ENCODE peak calls at places on chromosomes 2 and 18, in seven cellular contexts. One of them, this sample, is unnamed.

GRCh38 chr2:179311071-179311470 is 46.4 kb upstream of the SESTD1 start:
- DNase-seq in mucosa of descending colon: no peak
- DNase-seq in fibroblast of lung: peak; percentile 77
- DNase-seq in right atrium auricular region: no peak
- DNase-seq in bronchial epithelial cell: no peak
- DNase-seq in neural progenitor cell: peak; percentile 5
- DNase-seq in PC-9: no peak
- DNase-seq in this sample: no peak

GRCh38 chr2:68936889-68937288 is 15.8 kb downstream of the GKN2 start:
- DNase-seq in mucosa of descending colon: no peak
- DNase-seq in fibroblast of lung: no peak
- DNase-seq in neural progenitor cell: no peak
- DNase-seq in right atrium auricular region: no peak
- DNase-seq in PC-9: no peak
- DNase-seq in bronchial epithelial cell: peak; percentile 35
- DNase-seq in this sample: no peak

GRCh38 chr2:42964444-42965081 is 172.2 kb upstream of the HAAO start:
- DNase-seq in PC-9: peak; percentile 86
- DNase-seq in mucosa of descending colon: peak; percentile 82
- DNase-seq in bronchial epithelial cell: peak; percentile 71
- DNase-seq in fibroblast of lung: peak; percentile 98
- DNase-seq in right atrium auricular region: peak; percentile 88
- DNase-seq in neural progenitor cell: no peak
- DNase-seq in this sample: peak; percentile 96

GRCh38 chr2:240596491-240596931 is 10.0 kb downstream of the CAPN10 start:
- DNase-seq in PC-9: no peak
- DNase-seq in bronchial epithelial cell: no peak
- DNase-seq in fibroblast of lung: no peak
- DNase-seq in right atrium auricular region: no peak
- DNase-seq in mucosa of descending colon: no peak
- DNase-seq in neural progenitor cell: no peak
- DNase-seq in this sample: no peak

GRCh38 chr2:221874444-221874843 is 302.3 kb upstream of the EPHA4 start:
- DNase-seq in right atrium auricular region: no peak
- DNase-seq in fibroblast of lung: no peak
- DNase-seq in bronchial epithelial cell: no peak
- DNase-seq in PC-9: no peak
- DNase-seq in neural progenitor cell: no peak
- DNase-seq in mucosa of descending colon: no peak
- DNase-seq in this sample: no peak

GRCh38 chr18:42414756-42415454 is 459.9 kb downstream of the PIK3C3 start:
- DNase-seq in PC-9: no peak
- DNase-seq in neural progenitor cell: no peak
- DNase-seq in mucosa of descending colon: no peak
- DNase-seq in right atrium auricular region: peak; percentile 66
- DNase-seq in fibroblast of lung: peak; percentile 47
- DNase-seq in bronchial epithelial cell: peak; percentile 73
- DNase-seq in this sample: peak; percentile 91

GRCh38 chr2:23698733-23699391 is 228.1 kb downstream of the ATAD2B start:
- DNase-seq in PC-9: no peak
- DNase-seq in bronchial epithelial cell: no peak
- DNase-seq in mucosa of descending colon: no peak
- DNase-seq in neural progenitor cell: no peak
- DNase-seq in fibroblast of lung: peak; percentile 43
- DNase-seq in right atrium auricular region: no peak
- DNase-seq in this sample: peak; percentile 16

GRCh38 chr2:36609507-36609906 is 11.5 kb upstream of the FEZ2 start:
- DNase-seq in bronchial epithelial cell: no peak
- DNase-seq in PC-9: no peak
- DNase-seq in right atrium auricular region: no peak
- DNase-seq in mucosa of descending colon: no peak
- DNase-seq in fibroblast of lung: no peak
- DNase-seq in neural progenitor cell: no peak
- DNase-seq in this sample: peak; percentile 68

GRCh38 chr18:55763298-55763697 is 175.3 kb upstream of the TCF4 start:
- DNase-seq in neural progenitor cell: no peak
- DNase-seq in right atrium auricular region: no peak
- DNase-seq in mucosa of descending colon: no peak
- DNase-seq in PC-9: peak; percentile 92
- DNase-seq in fibroblast of lung: peak; percentile 30
- DNase-seq in bronchial epithelial cell: peak; percentile 75
- DNase-seq in this sample: peak; percentile 17

GRCh38 chr2:208254871-208255556 is at the start of gene IDH1:
- DNase-seq in mucosa of descending colon: peak; percentile 96
- DNase-seq in PC-9: peak; percentile 81
- DNase-seq in fibroblast of lung: peak; percentile 92
- DNase-seq in bronchial epithelial cell: peak; percentile 82
- DNase-seq in right atrium auricular region: peak; percentile 97
- DNase-seq in neural progenitor cell: peak; percentile 98
- DNase-seq in this sample: peak; percentile 93

GRCh38 chr2:105873721-105874120 is 129.0 kb downstream of the NCK2 start:
- DNase-seq in PC-9: no peak
- DNase-seq in mucosa of descending colon: no peak
- DNase-seq in neural progenitor cell: peak; percentile 42
- DNase-seq in bronchial epithelial cell: peak; percentile 67
- DNase-seq in right atrium auricular region: no peak
- DNase-seq in fibroblast of lung: peak; percentile 75
- DNase-seq in this sample: peak; percentile 72

GRCh38 chr2:237473474-237474453 is 13.3 kb upstream of the MLPH start:
- DNase-seq in fibroblast of lung: peak; percentile 73
- DNase-seq in bronchial epithelial cell: no peak
- DNase-seq in mucosa of descending colon: no peak
- DNase-seq in right atrium auricular region: no peak
- DNase-seq in neural progenitor cell: no peak
- DNase-seq in PC-9: no peak
- DNase-seq in this sample: peak; percentile 83

GRCh38 chr2:101160454-101160853 is 9.3 kb upstream of the TBC1D8 start:
- DNase-seq in right atrium auricular region: no peak
- DNase-seq in bronchial epithelial cell: peak; percentile 86
- DNase-seq in PC-9: peak; percentile 78
- DNase-seq in neural progenitor cell: no peak
- DNase-seq in mucosa of descending colon: no peak
- DNase-seq in fibroblast of lung: peak; percentile 67
- DNase-seq in this sample: peak; percentile 27

GRCh38 chr2:190359896-190360376 is 16.5 kb downstream of the INPP1 start:
- DNase-seq in neural progenitor cell: peak; percentile 13
- DNase-seq in PC-9: no peak
- DNase-seq in fibroblast of lung: peak; percentile 85
- DNase-seq in mucosa of descending colon: no peak
- DNase-seq in right atrium auricular region: peak; percentile 70
- DNase-seq in bronchial epithelial cell: no peak
- DNase-seq in this sample: peak; percentile 79

DNA sequence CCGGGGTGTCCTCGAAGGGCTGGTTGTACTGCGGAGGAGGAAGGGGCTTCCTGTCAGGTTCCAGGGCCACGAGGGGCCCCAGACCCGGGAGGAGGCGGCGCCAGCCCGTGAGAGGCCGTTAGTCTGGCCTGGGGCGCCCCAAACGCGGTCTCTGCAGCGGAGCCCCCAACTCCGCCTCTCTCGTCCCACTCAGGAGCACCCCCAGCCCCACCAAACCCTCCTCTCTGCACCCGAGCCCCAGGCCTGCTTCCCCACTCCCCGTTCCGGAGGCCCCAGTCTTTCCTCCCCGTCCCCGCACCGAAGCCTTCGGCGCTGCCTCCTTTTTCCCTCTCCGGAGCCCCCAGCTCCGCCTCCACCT is 473 bp downstream of the HJURP start:
- DNase-seq in fibroblast of lung: no peak
- DNase-seq in bronchial epithelial cell: no peak
- DNase-seq in neural progenitor cell: no peak
- DNase-seq in PC-9: no peak
- DNase-seq in right atrium auricular region: no peak
- DNase-seq in mucosa of descending colon: no peak
- DNase-seq in this sample: no peak
- H3K4me3 ChIP-seq in fibroblast of lung: peak overlapping the region; percentile 87
- H3K4me3 ChIP-seq in bronchial epithelial cell: peak overlapping the region; percentile 94
- H3K4me3 ChIP-seq in neural progenitor cell: peak overlapping the region; percentile 91
- H3K4me3 ChIP-seq in PC-9: peak overlapping the region; percentile 100
- H3K4me3 ChIP-seq in right atrium auricular region: peak overlapping the region; percentile 73
- H3K4me3 ChIP-seq in mucosa of descending colon: peak overlapping the region; percentile 45
- H3K4me3 ChIP-seq in this sample: peak overlapping the region; percentile 78

GRCh38 chr2:164495491-164496223 is 125.6 kb downstream of the GRB14 start:
- DNase-seq in PC-9: peak; percentile 40
- DNase-seq in neural progenitor cell: peak; percentile 77
- DNase-seq in mucosa of descending colon: no peak
- DNase-seq in fibroblast of lung: peak; percentile 58
- DNase-seq in bronchial epithelial cell: peak; percentile 44
- DNase-seq in right atrium auricular region: no peak
- DNase-seq in this sample: peak; percentile 39
- TF ChIP-seq CTCF in PC-9: peak; percentile 67
- TF ChIP-seq CTCF in neural progenitor cell: peak; percentile 85
- TF ChIP-seq CTCF in mucosa of descending colon: no peak
- TF ChIP-seq CTCF in fibroblast of lung: peak; percentile 56
- TF ChIP-seq CTCF in bronchial epithelial cell: peak; percentile 39
- TF ChIP-seq CTCF in right atrium auricular region: peak; percentile 62
- TF ChIP-seq CTCF in this sample: peak; percentile 62

GRCh38 chr2:12455626-12456025 is 261.1 kb upstream of the TRIB2 start:
- DNase-seq in PC-9: no peak
- DNase-seq in neural progenitor cell: no peak
- DNase-seq in fibroblast of lung: peak; percentile 78
- DNase-seq in mucosa of descending colon: no peak
- DNase-seq in bronchial epithelial cell: peak; percentile 27
- DNase-seq in right atrium auricular region: no peak
- DNase-seq in this sample: peak; percentile 79

GRCh38 chr2:12457831-12458230 is 258.9 kb upstream of the TRIB2 start:
- DNase-seq in fibroblast of lung: peak; percentile 54
- DNase-seq in bronchial epithelial cell: no peak
- DNase-seq in mucosa of descending colon: no peak
- DNase-seq in PC-9: no peak
- DNase-seq in right atrium auricular region: no peak
- DNase-seq in neural progenitor cell: no peak
- DNase-seq in this sample: no peak

GRCh38 chr2:12452211-12452610 is 264.5 kb upstream of the TRIB2 start:
- DNase-seq in mucosa of descending colon: no peak
- DNase-seq in neural progenitor cell: no peak
- DNase-seq in PC-9: peak; percentile 39
- DNase-seq in bronchial epithelial cell: no peak
- DNase-seq in fibroblast of lung: peak; percentile 97
- DNase-seq in right atrium auricular region: no peak
- DNase-seq in this sample: peak; percentile 88

GRCh38 chr2:12453731-12454130 is 263.0 kb upstream of the TRIB2 start:
- DNase-seq in bronchial epithelial cell: no peak
- DNase-seq in right atrium auricular region: no peak
- DNase-seq in mucosa of descending colon: no peak
- DNase-seq in neural progenitor cell: no peak
- DNase-seq in fibroblast of lung: no peak
- DNase-seq in PC-9: no peak
- DNase-seq in this sample: no peak

DNA sequence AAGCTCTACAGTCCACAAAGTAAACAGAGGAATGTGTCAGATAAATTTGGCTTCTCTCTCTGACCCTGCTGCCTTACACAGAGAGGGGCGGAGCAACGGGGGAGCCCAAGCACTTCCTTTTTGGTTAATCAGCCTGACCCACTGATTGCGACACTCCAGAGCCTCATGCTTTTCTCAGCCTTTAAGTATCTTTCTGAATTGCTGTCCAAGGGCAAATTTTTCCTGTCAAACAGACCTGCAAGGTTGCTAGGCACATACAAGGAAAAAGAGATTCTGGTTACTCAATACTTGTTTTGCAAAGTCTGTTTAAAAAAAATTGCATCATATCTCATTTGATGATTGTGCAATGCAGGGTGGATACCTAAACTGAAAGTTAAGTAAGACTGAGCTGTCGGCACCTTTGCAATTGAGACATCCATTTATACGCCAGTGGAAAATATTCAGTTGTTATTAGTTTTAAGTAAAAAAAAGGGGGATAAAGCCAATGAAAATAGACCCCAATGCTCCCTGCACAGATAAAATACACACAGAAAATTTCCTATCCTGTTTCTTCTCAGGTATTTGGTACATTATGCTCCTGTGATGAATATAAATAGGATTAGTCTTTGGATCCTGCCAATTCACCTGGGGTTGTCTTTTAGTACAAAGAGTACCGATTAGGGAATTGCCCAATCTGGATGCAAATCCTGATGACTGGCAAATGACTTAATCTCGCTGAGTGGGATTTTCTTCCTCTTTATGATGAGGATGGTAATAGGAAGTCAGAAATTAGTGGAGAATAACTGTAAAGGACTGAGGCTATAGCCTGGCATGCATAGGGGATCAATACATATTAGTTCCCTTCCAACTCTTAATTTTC is 260.2 kb upstream of the TRIB2 start:
- DNase-seq in bronchial epithelial cell: peak; percentile 100
- DNase-seq in PC-9: peak; percentile 100
- DNase-seq in neural progenitor cell: peak; percentile 24
- DNase-seq in fibroblast of lung: peak; percentile 100
- DNase-seq in mucosa of descending colon: peak; percentile 85
- DNase-seq in right atrium auricular region: peak; percentile 97
- DNase-seq in this sample: peak; percentile 100
- H3K4me3 ChIP-seq in bronchial epithelial cell: peak overlapping the region; percentile 2
- H3K4me3 ChIP-seq in PC-9: peak overlapping the region; percentile 47
- H3K4me3 ChIP-seq in neural progenitor cell: no peak overlapping the region
- H3K4me3 ChIP-seq in fibroblast of lung: no peak overlapping the region
- H3K4me3 ChIP-seq in mucosa of descending colon: no peak overlapping the region
- H3K4me3 ChIP-seq in right atrium auricular region: peak overlapping the region; percentile 17
- H3K4me3 ChIP-seq in this sample: peak overlapping the region; percentile 29

DNA sequence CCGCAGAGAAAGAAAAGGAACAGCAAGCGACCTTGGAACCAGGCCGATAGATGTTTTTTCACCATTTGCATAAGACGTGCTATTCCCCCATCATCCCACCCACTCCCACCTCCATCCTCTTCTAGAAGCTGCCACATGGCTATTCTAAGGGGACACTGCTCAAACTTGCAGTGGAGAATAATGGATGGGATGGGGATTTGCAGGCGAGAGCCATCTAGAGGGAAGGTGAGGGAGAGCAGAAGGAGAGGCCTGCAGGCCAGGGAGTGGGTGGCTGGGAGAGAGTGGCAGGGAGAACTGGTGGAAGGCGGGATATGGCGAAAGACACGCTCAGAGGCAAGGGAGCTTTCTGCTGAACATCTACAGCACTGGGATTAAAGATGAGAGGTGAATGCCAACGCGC is 84.9 kb downstream of the MAPK4 start:
- DNase-seq in right atrium auricular region: no peak
- DNase-seq in PC-9: no peak
- DNase-seq in neural progenitor cell: peak; percentile 54
- DNase-seq in fibroblast of lung: no peak
- DNase-seq in bronchial epithelial cell: peak; percentile 56
- DNase-seq in mucosa of descending colon: no peak
- DNase-seq in this sample: no peak
- TF ChIP-seq CTCF in right atrium auricular region: peak; percentile 49
- TF ChIP-seq CTCF in PC-9: peak; percentile 54
- TF ChIP-seq CTCF in neural progenitor cell: peak; percentile 62
- TF ChIP-seq CTCF in fibroblast of lung: no peak
- TF ChIP-seq CTCF in bronchial epithelial cell: peak; percentile 76
- TF ChIP-seq CTCF in mucosa of descending colon: no peak
- TF ChIP-seq CTCF in this sample: no peak